ENCODE peak calls at places on chromosomes 3 and 15, in five cellular contexts. One of them, this sample, is unnamed.

GRCh38 chr15:25250011-25250596 is 188.7 kb downstream of the UBE3A start:
- DNase-seq in endothelial cell of umbilical vein: no peak
- DNase-seq in A549: no peak
- DNase-seq in HepG2: no peak
- DNase-seq in GM12878: no peak
- DNase-seq in this sample: no peak

GRCh38 chr3:9168230-9168629 is 81.2 kb downstream of the SRGAP3 start:
- DNase-seq in endothelial cell of umbilical vein: no peak
- DNase-seq in HepG2: no peak
- DNase-seq in A549: no peak
- DNase-seq in GM12878: peak; percentile 84
- DNase-seq in this sample: no peak

GRCh38 chr3:57983734-57984518 is 24.3 kb upstream of the FLNB start:
- DNase-seq in GM12878: peak; percentile 96
- DNase-seq in A549: peak; percentile 96
- DNase-seq in HepG2: peak; percentile 88
- DNase-seq in endothelial cell of umbilical vein: peak; percentile 81
- DNase-seq in this sample: peak; percentile 96

GRCh38 chr3:43995078-43995928 is 246.4 kb upstream of the TOPAZ1 start:
- DNase-seq in GM12878: no peak
- DNase-seq in A549: peak; percentile 80
- DNase-seq in HepG2: no peak
- DNase-seq in endothelial cell of umbilical vein: no peak
- DNase-seq in this sample: no peak

GRCh38 chr3:99833833-99834583 is 16.3 kb downstream of the CMSS1 start:
- DNase-seq in GM12878: no peak
- DNase-seq in A549: no peak
- DNase-seq in endothelial cell of umbilical vein: peak; percentile 87
- DNase-seq in HepG2: no peak
- DNase-seq in this sample: no peak

GRCh38 chr3:14363976-14364375 is 38.4 kb upstream of the SLC6A6 start:
- DNase-seq in GM12878: no peak
- DNase-seq in HepG2: no peak
- DNase-seq in endothelial cell of umbilical vein: no peak
- DNase-seq in A549: no peak
- DNase-seq in this sample: no peak

GRCh38 chr3:149646181-149646766 is 11.6 kb downstream of the WWTR1 start:
- DNase-seq in A549: no peak
- DNase-seq in GM12878: no peak
- DNase-seq in HepG2: no peak
- DNase-seq in endothelial cell of umbilical vein: peak; percentile 55
- DNase-seq in this sample: no peak

GRCh38 chr15:37095993-37096877 is 4.1 kb downstream of the MEIS2 start:
- DNase-seq in endothelial cell of umbilical vein: peak; percentile 56
- DNase-seq in HepG2: no peak
- DNase-seq in GM12878: no peak
- DNase-seq in A549: no peak
- DNase-seq in this sample: no peak

GRCh38 chr3:38331257-38332022 is 15.1 kb upstream of the XYLB start:
- DNase-seq in endothelial cell of umbilical vein: no peak
- DNase-seq in GM12878: no peak
- DNase-seq in HepG2: no peak
- DNase-seq in A549: no peak
- DNase-seq in this sample: no peak

GRCh38 chr15:61184431-61184830 is 44.7 kb downstream of the RORA start:
- DNase-seq in endothelial cell of umbilical vein: no peak
- DNase-seq in HepG2: no peak
- DNase-seq in GM12878: no peak
- DNase-seq in A549: no peak
- DNase-seq in this sample: no peak

GRCh38 chr15:34679326-34679725 is 75.5 kb downstream of the GJD2 start:
- DNase-seq in endothelial cell of umbilical vein: no peak
- DNase-seq in A549: no peak
- DNase-seq in HepG2: no peak
- DNase-seq in GM12878: no peak
- DNase-seq in this sample: no peak

GRCh38 chr15:25860885-25861866 is 2.0 kb downstream of the ATP10A start:
- DNase-seq in A549: no peak
- DNase-seq in endothelial cell of umbilical vein: no peak
- DNase-seq in GM12878: no peak
- DNase-seq in HepG2: no peak
- DNase-seq in this sample: peak; percentile 35

GRCh38 chr3:58704745-58705144 is 38.2 kb upstream of the FAM3D start:
- DNase-seq in HepG2: no peak
- DNase-seq in GM12878: no peak
- DNase-seq in endothelial cell of umbilical vein: no peak
- DNase-seq in A549: no peak
- DNase-seq in this sample: no peak

GRCh38 chr3:57961828-57962447 is 46.3 kb upstream of the FLNB start:
- DNase-seq in endothelial cell of umbilical vein: peak; percentile 58
- DNase-seq in HepG2: peak; percentile 80
- DNase-seq in GM12878: no peak
- DNase-seq in A549: peak; percentile 82
- DNase-seq in this sample: peak; percentile 68

GRCh38 chr15:41897327-41897726 is 3.5 kb upstream of the SPTBN5 start:
- DNase-seq in HepG2: no peak
- DNase-seq in A549: no peak
- DNase-seq in endothelial cell of umbilical vein: no peak
- DNase-seq in GM12878: no peak
- DNase-seq in this sample: no peak

GRCh38 chr3:152026033-152026556 is 152.7 kb downstream of the SUCNR1 start:
- DNase-seq in A549: peak; percentile 87
- DNase-seq in HepG2: no peak
- DNase-seq in endothelial cell of umbilical vein: peak; percentile 95
- DNase-seq in GM12878: no peak
- DNase-seq in this sample: peak; percentile 57

GRCh38 chr3:10950476-10951294 is 41.9 kb upstream of the SLC6A1 start:
- DNase-seq in A549: peak; percentile 53
- DNase-seq in GM12878: no peak
- DNase-seq in HepG2: peak; percentile 25
- DNase-seq in endothelial cell of umbilical vein: peak; percentile 21
- DNase-seq in this sample: peak; percentile 58

GRCh38 chr15:97692317-97693015 is 268.0 kb upstream of the ARRDC4 start:
- DNase-seq in HepG2: no peak
- DNase-seq in endothelial cell of umbilical vein: no peak
- DNase-seq in A549: no peak
- DNase-seq in GM12878: no peak
- DNase-seq in this sample: peak; percentile 69

GRCh38 chr15:86837631-86838030 is 758.0 kb downstream of the AGBL1 start:
- DNase-seq in GM12878: no peak
- DNase-seq in A549: no peak
- DNase-seq in endothelial cell of umbilical vein: no peak
- DNase-seq in HepG2: no peak
- DNase-seq in this sample: no peak

GRCh38 chr3:32452009-32452408 is 50.6 kb downstream of the CMTM6 start:
- DNase-seq in GM12878: no peak
- DNase-seq in A549: no peak
- DNase-seq in HepG2: no peak
- DNase-seq in endothelial cell of umbilical vein: no peak
- DNase-seq in this sample: no peak

GRCh38 chr3:192818126-192818525 is 90.8 kb upstream of the FGF12 start:
- DNase-seq in A549: no peak
- DNase-seq in GM12878: no peak
- DNase-seq in HepG2: no peak
- DNase-seq in endothelial cell of umbilical vein: peak; percentile 23
- DNase-seq in this sample: no peak

GRCh38 chr3:192817506-192817905 is 90.2 kb upstream of the FGF12 start:
- DNase-seq in A549: no peak
- DNase-seq in GM12878: no peak
- DNase-seq in endothelial cell of umbilical vein: no peak
- DNase-seq in HepG2: no peak
- DNase-seq in this sample: no peak

GRCh38 chr3:192817053-192817452 is 89.7 kb upstream of the FGF12 start:
- DNase-seq in GM12878: no peak
- DNase-seq in A549: no peak
- DNase-seq in endothelial cell of umbilical vein: no peak
- DNase-seq in HepG2: no peak
- DNase-seq in this sample: no peak

GRCh38 chr3:192821161-192821560 is 93.8 kb upstream of the FGF12 start:
- DNase-seq in endothelial cell of umbilical vein: no peak
- DNase-seq in A549: no peak
- DNase-seq in HepG2: no peak
- DNase-seq in GM12878: no peak
- DNase-seq in this sample: no peak

GRCh38 chr3:192819001-192819569 is 91.7 kb upstream of the FGF12 start:
- DNase-seq in endothelial cell of umbilical vein: peak; percentile 83
- DNase-seq in A549: peak; percentile 69
- DNase-seq in HepG2: no peak
- DNase-seq in GM12878: peak; percentile 59
- DNase-seq in this sample: no peak
- TF ChIP-seq CTCF in endothelial cell of umbilical vein: no peak
- TF ChIP-seq CTCF in A549: no peak
- TF ChIP-seq CTCF in HepG2: no peak
- TF ChIP-seq CTCF in GM12878: no peak
- TF ChIP-seq CTCF in this sample: no peak

DNA sequence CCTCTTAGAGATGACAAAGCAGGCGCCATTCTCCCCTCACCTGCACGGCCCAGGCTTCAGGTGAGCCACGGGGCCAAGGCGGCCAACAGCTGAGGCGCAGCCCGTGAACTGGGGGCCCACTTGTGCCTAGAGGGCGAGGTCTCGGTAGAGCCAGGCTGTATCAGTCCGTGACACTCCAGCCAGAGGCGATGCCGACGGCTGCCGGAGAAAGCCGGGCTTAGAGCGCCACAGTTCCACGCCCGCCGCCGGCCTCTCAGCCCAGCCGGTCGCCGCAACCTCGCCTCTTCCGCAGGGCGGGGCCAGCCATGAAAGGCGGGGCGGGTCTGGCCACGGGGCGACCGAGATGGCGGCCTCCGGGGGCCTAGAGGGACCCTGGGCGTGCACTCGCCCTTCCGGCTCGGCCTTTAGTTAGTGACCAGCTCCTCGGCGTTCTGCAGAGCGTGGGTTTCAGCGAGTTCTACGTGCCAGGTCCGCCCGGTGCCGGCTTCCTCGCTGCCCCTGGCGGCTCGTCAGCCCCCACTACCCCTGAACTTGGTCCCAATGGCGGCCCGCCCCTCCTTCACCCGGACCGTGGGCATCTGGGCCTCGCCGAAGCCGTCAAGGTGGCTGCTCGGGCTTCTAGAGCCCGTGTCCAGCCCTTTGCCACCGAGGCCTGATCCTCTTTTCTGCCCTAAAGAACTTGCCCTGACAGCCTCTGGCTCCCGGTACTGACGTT is at the start of gene ZNF621:
- DNase-seq in GM12878: peak; percentile 43
- DNase-seq in A549: peak; percentile 87
- DNase-seq in HepG2: peak; percentile 75
- DNase-seq in endothelial cell of umbilical vein: peak; percentile 87
- DNase-seq in this sample: peak; percentile 89
- TF ChIP-seq POLR2A in GM12878: peak; percentile 98
- TF ChIP-seq POLR2A in A549: peak; percentile 92
- TF ChIP-seq POLR2A in HepG2: peak; percentile 94
- TF ChIP-seq POLR2A in endothelial cell of umbilical vein: peak; percentile 94
- TF ChIP-seq POLR2A in this sample: peak; percentile 87

DNA sequence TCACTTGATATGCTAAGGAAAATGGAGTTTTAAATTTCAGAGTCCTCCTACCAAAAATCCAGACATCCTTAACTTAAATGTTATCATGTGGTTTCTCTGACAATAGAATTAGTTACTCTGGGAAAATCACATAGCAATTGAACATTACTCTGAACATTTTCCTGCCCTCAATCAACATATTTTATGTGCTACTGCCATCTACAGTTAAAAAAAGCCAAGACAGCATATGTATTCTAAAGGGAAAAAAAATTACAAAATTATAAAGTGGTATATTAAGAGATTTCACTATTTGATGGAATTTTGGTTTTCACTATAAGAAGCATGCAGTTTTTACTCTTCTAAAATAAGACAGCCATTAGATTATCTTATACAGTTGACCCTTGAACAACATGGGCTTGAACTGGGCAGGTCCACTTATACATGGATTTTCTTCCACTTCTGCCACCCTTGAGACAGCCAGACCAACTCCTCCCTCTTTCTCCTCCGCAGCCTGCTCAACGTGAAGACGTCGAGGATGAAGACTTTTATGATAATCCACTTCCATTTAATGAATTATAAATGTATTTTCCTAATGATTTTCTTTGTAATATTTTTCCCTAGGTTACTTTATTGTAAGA is 122.3 kb downstream of the ATP1B3 start:
- DNase-seq in endothelial cell of umbilical vein: peak; percentile 19
- DNase-seq in A549: peak; percentile 14
- DNase-seq in GM12878: no peak
- DNase-seq in HepG2: peak; percentile 14
- DNase-seq in this sample: peak; percentile 24
- TF ChIP-seq MYC in endothelial cell of umbilical vein: no peak
- TF ChIP-seq MYC in A549: no peak
- TF ChIP-seq MYC in GM12878: no peak
- TF ChIP-seq MYC in HepG2: no peak
- TF ChIP-seq MYC in this sample: no peak

GRCh38 chr3:50652709-50653108 is 22.0 kb upstream of the DOCK3 start:
- DNase-seq in GM12878: peak; percentile 5
- DNase-seq in endothelial cell of umbilical vein: peak; percentile 17
- DNase-seq in A549: peak; percentile 18
- DNase-seq in HepG2: peak; percentile 43
- DNase-seq in this sample: peak; percentile 70
- TF ChIP-seq CTCF in GM12878: peak; percentile 61
- TF ChIP-seq CTCF in endothelial cell of umbilical vein: peak; percentile 19
- TF ChIP-seq CTCF in A549: peak; percentile 24
- TF ChIP-seq CTCF in HepG2: peak; percentile 80
- TF ChIP-seq CTCF in this sample: peak; percentile 48

GRCh38 chr15:66702770-66703539 is 919 bp downstream of the SMAD6 start:
- DNase-seq in HepG2: no peak
- DNase-seq in A549: no peak
- DNase-seq in endothelial cell of umbilical vein: no peak
- DNase-seq in GM12878: no peak
- DNase-seq in this sample: peak; percentile 64

GRCh38 chr15:66700412-66700801 is 1.6 kb upstream of the SMAD6 start:
- DNase-seq in HepG2: no peak
- DNase-seq in endothelial cell of umbilical vein: no peak
- DNase-seq in GM12878: no peak
- DNase-seq in A549: no peak
- DNase-seq in this sample: peak; percentile 45

GRCh38 chr15:66700802-66701421 is 1.1 kb upstream of the SMAD6 start:
- DNase-seq in endothelial cell of umbilical vein: peak; percentile 94
- DNase-seq in A549: peak; percentile 98
- DNase-seq in GM12878: no peak
- DNase-seq in HepG2: peak; percentile 92
- DNase-seq in this sample: peak; percentile 95

GRCh38 chr15:66702035-66702769 is at the start of gene SMAD6:
- DNase-seq in HepG2: peak; percentile 98
- DNase-seq in A549: peak; percentile 99
- DNase-seq in GM12878: no peak
- DNase-seq in endothelial cell of umbilical vein: peak; percentile 97
- DNase-seq in this sample: peak; percentile 99

DNA sequence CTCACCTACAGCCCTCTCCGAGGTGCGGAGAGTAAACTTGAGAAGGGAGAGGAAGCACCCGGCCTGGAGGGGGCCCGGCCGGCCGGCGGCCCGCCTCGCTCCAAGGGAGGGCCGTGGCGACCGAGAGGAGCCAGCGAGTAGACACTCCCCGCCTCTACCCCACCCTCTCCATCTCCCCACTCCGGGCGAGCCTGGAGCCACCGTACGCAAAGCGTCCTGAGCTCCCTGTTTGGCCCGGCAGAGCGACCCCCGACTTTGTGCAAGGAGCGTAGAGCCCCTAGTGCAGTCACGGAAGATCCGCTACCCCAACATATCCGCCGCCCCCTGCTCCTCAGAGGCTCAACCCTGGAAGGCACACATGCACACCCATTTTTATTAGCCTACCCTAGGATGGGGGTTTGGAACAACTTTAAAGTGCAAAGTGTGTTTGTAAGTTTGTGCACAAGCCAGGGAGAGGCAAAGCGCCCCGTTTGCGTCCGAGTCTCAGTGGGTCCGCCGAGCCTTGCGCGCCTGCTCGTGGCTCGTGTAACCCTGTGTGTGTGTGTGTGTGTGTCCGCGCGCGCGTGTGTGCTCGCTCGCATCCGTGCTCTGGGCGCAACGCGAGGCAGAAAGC is 508 bp upstream of the SMAD6 start:
- DNase-seq in HepG2: peak; percentile 42
- DNase-seq in GM12878: no peak
- DNase-seq in endothelial cell of umbilical vein: no peak
- DNase-seq in A549: peak; percentile 82
- DNase-seq in this sample: no peak
- TF ChIP-seq POLR2A in HepG2: no peak
- TF ChIP-seq POLR2A in GM12878: no peak
- TF ChIP-seq POLR2A in endothelial cell of umbilical vein: peak; percentile 2
- TF ChIP-seq POLR2A in A549: no peak
- TF ChIP-seq POLR2A in this sample: no peak